ENCODE peak calls at places on chromosomes 6 and 20, in seven cellular contexts. J is left lung; P is dorsolateral prefrontal cortex; E is CD8-positive, alpha-beta memory T cell; M is cardiac muscle cell; T is colonic mucosa; H is uterus. O is an unnamed sample.

GRCh38 chr6:91063362-91063761 is 476.5 kb upstream of the MAP3K7 start:
- DNase-seq in T (no peak), M (no peak), P (no peak), J (no peak), E (no peak), H (no peak), O (no peak)

GRCh38 chr6:39389372-39389767 is 66.9 kb upstream of the KCNK16 start:
- DNase-seq in J (no peak), M (peak), T (no peak), P (no peak), H (no peak), E (no peak), O (no peak)

GRCh38 chr20:48734104-48734749 is 93.6 kb downstream of the PREX1 start:
- DNase-seq in M (no peak), T (no peak), H (no peak), E (no peak), J (no peak), P (no peak), O (no peak)

GRCh38 chr6:70398783-70399730 is 14.3 kb upstream of the FAM135A start:
- DNase-seq in J (peak), E (no peak), M (peak), H (no peak), P (no peak), T (peak), O (no peak)

GRCh38 chr6:56984374-56984773 is 29.5 kb downstream of the BEND6 start:
- DNase-seq in P (no peak), H (no peak), J (no peak), M (peak), T (no peak), E (no peak), O (no peak)

GRCh38 chr6:27127874-27128795 is 119.4 kb upstream of the PRSS16 start:
- DNase-seq in J (no peak), M (no peak), T (no peak), E (no peak), P (no peak), H (no peak), O (no peak)

GRCh38 chr20:8144282-8145245 is 12.5 kb downstream of the PLCB1 start:
- DNase-seq in M (peak), P (no peak), E (no peak), H (no peak), T (no peak), J (no peak), O (no peak)

GRCh38 chr6:326896-327537 is 34.7 kb downstream of the DUSP22 start:
- DNase-seq in P (no peak), E (no peak), J (peak), H (no peak), M (no peak), T (no peak), O (no peak)

GRCh38 chr6:24004062-24004461 is 122.0 kb upstream of the NRSN1 start:
- DNase-seq in E (no peak), T (no peak), J (no peak), H (no peak), P (no peak), M (no peak), O (no peak)

GRCh38 chr20:3707508-3707899 is 4.9 kb downstream of the SIGLEC1 start:
- DNase-seq in M (no peak), T (no peak), E (no peak), P (no peak), J (no peak), H (no peak), O (no peak)

GRCh38 chr6:100620085-100620484 is 155.4 kb upstream of the SIM1 start:
- DNase-seq in P (no peak), J (no peak), H (no peak), T (no peak), E (no peak), M (peak), O (no peak)

GRCh38 chr6:138231399-138231886 is 13.2 kb upstream of the PBOV1 start:
- DNase-seq in P (no peak), J (no peak), H (no peak), T (no peak), E (no peak), M (no peak), O (no peak)

GRCh38 chr20:32445539-32446273 is 87.6 kb downstream of the ASXL1 start:
- DNase-seq in H (no peak), P (no peak), M (no peak), E (no peak), J (no peak), T (no peak), O (no peak)

GRCh38 chr20:13336308-13337089 is 115.4 kb downstream of the ISM1 start:
- DNase-seq in P (no peak), H (no peak), E (no peak), J (no peak), M (no peak), T (no peak), O (no peak)

GRCh38 chr20:4869290-4870193 is 131.8 kb downstream of the SLC23A2 start:
- DNase-seq in T (peak), H (no peak), E (no peak), P (no peak), J (no peak), M (no peak), O (peak)

GRCh38 chr20:48329676-48330644 is 497.8 kb downstream of the PREX1 start:
- DNase-seq in P (no peak), E (no peak), H (no peak), M (peak), T (no peak), J (no peak), O (no peak)

DNA sequence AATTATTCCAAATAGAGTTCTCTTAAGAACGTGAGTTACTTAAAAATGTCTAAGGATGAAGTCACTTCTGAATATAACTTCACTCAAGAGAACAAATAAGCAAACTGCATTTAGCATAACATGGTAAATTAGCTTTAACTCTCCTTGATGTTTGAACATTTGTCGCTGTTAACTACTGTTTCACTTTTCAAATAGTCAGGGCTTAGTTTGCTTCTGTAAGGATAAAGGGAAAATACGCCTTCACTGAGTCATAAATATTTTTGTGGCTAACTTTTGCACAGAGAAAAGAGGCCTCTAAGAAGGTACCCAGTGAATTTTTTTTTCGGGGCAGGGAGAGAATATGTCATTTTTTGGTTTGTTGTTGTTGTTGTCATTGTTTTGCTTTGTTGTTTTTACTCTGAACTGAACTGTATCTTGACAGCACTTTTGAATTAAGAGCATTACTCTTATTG is 8.1 kb downstream of the PTPN1 start:
- DNase-seq in H (no peak), J (no peak), M (peak), P (no peak), E (no peak), T (no peak), O (peak)
- H3K27ac ChIP-seq in H (peak), J (peak), M (no peak), P (no peak), E (peak), T (peak), O (peak)

GRCh38 chr6:150883521-150883920 is 18.0 kb downstream of the MTHFD1L start:
- DNase-seq in H (no peak), J (no peak), M (no peak), P (no peak), E (no peak), T (no peak), O (no peak)
- H3K27ac ChIP-seq in H (peak), J (no peak), M (peak), P (no peak), E (no peak), T (no peak), O (no peak)

GRCh38 chr20:57692393-57692792 is 17.4 kb downstream of the PMEPA1 start:
- DNase-seq in P (no peak), J (no peak), E (no peak), H (no peak), T (no peak), M (no peak), O (no peak)
- H3K27ac ChIP-seq in P (no peak), J (no peak), E (no peak), H (peak), T (no peak), M (no peak), O (no peak)

DNA sequence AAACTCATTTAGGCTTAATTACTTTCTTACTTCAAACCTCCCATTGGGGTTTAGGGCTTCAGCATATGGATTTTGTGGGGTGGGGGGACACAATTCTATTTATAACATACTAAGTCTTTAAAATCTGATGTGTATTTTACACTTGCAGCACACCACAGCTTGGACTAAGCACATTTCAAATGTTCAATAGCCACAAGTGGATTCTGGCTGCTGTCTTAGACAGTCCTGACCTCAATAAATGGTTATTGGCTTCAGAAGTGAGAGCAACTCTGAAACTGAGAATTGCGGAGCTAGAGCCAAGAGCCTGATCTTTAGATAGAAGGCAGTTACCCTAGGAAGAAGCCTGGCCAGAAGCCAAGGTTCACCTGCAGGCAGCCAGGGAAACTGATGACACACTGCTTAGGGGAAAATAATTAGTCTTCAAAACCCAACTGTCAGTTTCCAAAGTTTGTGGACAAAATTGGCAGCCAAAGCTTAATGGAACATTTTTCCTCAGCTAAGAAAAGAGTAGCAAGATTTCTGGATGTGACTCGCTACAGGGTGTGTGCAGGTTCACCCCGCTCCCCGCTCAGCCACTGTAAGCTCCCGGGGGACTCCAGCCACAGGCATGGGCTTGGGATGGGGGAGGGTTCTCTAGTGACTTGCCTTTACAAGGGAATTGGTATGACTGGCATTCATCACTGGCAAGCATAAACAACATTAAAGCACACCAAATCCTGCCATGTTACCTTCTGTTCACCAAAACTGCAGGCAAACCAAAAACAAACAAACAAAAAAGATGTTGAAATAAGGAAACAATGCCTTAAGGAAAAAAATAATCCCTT is 219.8 kb downstream of the TFAP2A start:
- DNase-seq in P (no peak), M (no peak), T (no peak), J (no peak), E (no peak), H (no peak), O (no peak)
- H3K27ac ChIP-seq in P (no peak), M (no peak), T (no peak), J (no peak), E (no peak), H (no peak), O (no peak)

GRCh38 chr6:30998785-30999184 is 11.5 kb upstream of the MUC22 start:
- DNase-seq in H (no peak), P (no peak), T (no peak), M (peak), E (no peak), J (no peak), O (no peak)
- H3K27ac ChIP-seq in H (no peak), P (no peak), T (no peak), M (no peak), E (no peak), J (no peak), O (no peak)

GRCh38 chr20:10504893-10505292 is 69.8 kb downstream of the SLX4IP start:
- DNase-seq in J (no peak), P (no peak), T (no peak), M (peak), E (no peak), H (peak), O (no peak)
- H3K27ac ChIP-seq in J (peak), P (no peak), T (peak), M (no peak), E (no peak), H (peak), O (no peak)

O was measured in naive thymus-derived CD4-positive, alpha-beta T cell.